ENCODE peak calls at places on chromosomes 11 and 22, in ten cellular contexts. X is lung; K is PC-3; V is IMR-90; B is body of pancreas; A is right cardiac atrium; W is lower lobe of right lung; P is mesenchymal stem cell; I is CD4-positive, CD25-positive, alpha-beta regulatory T cell; T is CD8-positive, alpha-beta memory T cell. D is an unnamed sample. For H3K4me1, the result is how much of the 10 kb centered on the place peaks cover.

GRCh38 chr11:121082670-121083069 is 18.4 kb upstream of the TECTA start:
- DNase-seq in X (no peak), K (peak), V (peak), B (no peak), A (no peak), W (no peak), P (peak), I (no peak), T (no peak), D (no peak)

GRCh38 chr11:113906038-113906437 is 1.4 kb downstream of the HTR3B start:
- DNase-seq in X (no peak), K (peak), V (peak), B (peak), A (no peak), W (no peak), P (peak), I (no peak), T (no peak), D (no peak)

GRCh38 chr11:88175004-88175706 is at the start of gene RAB38:
- DNase-seq in X (peak), K (no peak), V (peak), B (peak), A (peak), W (peak), P (peak), I (peak), T (peak), D (no peak)

GRCh38 chr11:125626381-125626950 is 1.5 kb downstream of the CHEK1 start:
- DNase-seq in X (no peak), K (no peak), V (peak), B (no peak), A (no peak), W (no peak), P (no peak), I (peak), T (peak), D (no peak)

GRCh38 chr11:25566298-25567200 is 765.4 kb upstream of the ANO3 start:
- DNase-seq in X (peak), K (no peak), V (no peak), B (peak), A (peak), W (peak), P (peak), I (no peak), T (no peak), D (peak)

GRCh38 chr11:64000026-64000739 is 13.9 kb downstream of the OTUB1 start:
- DNase-seq in X (no peak), K (peak), V (peak), B (peak), A (peak), W (peak), P (peak), I (peak), T (peak), D (peak)

GRCh38 chr11:66106786-66107599 is 36.9 kb downstream of the PACS1 start:
- DNase-seq in X (no peak), K (peak), V (no peak), B (no peak), A (no peak), W (no peak), P (no peak), I (no peak), T (no peak), D (no peak)

GRCh38 chr22:17065433-17065832 is 19.4 kb upstream of the IL17RA start:
- DNase-seq in X (no peak), K (no peak), V (no peak), B (no peak), A (no peak), W (no peak), P (no peak), I (no peak), T (no peak), D (no peak)

GRCh38 chr11:61488651-61489291 is 19.8 kb upstream of the LRRC10B start:
- DNase-seq in X (no peak), K (peak), V (no peak), B (peak), A (peak), W (no peak), P (peak), I (no peak), T (no peak), D (no peak)

GRCh38 chr11:125871391-125872137 is 15.9 kb upstream of the HYLS1 start:
- DNase-seq in X (no peak), K (peak), V (peak), B (no peak), A (no peak), W (no peak), P (peak), I (peak), T (no peak), D (no peak)

GRCh38 chr11:119518746-119519382 is 95.9 kb upstream of the THY1 start:
- DNase-seq in X (no peak), K (peak), V (peak), B (no peak), A (no peak), W (no peak), P (peak), I (no peak), T (no peak), D (no peak)

GRCh38 chr11:15107730-15108515 is 6.8 kb upstream of the INSC start:
- DNase-seq in X (no peak), K (peak), V (peak), B (no peak), A (no peak), W (no peak), P (peak), I (no peak), T (no peak), D (no peak)

GRCh38 chr11:45158891-45159605 is 12.6 kb downstream of the PRDM11 start:
- DNase-seq in X (no peak), K (no peak), V (no peak), B (no peak), A (no peak), W (no peak), P (no peak), I (no peak), T (no peak), D (no peak)

GRCh38 chr11:61141601-61142028 is 19.6 kb downstream of the VPS37C start:
- DNase-seq in X (no peak), K (no peak), V (no peak), B (peak), A (no peak), W (no peak), P (no peak), I (no peak), T (no peak), D (no peak)

GRCh38 chr11:32597914-32598313 is 14.3 kb downstream of the EIF3M start:
- DNase-seq in X (no peak), K (no peak), V (no peak), B (no peak), A (no peak), W (no peak), P (no peak), I (no peak), T (no peak), D (no peak)

GRCh38 chr22:19566599-19567382 is 42.6 kb upstream of the CLDN5 start:
- DNase-seq in X (no peak), K (no peak), V (no peak), B (no peak), A (no peak), W (no peak), P (no peak), I (no peak), T (no peak), D (no peak)

GRCh38 chr11:56740107-56740506 is 8.4 kb downstream of the OR9G4 start:
- DNase-seq in X (no peak), K (no peak), V (no peak), B (no peak), A (no peak), W (no peak), P (no peak), I (no peak), T (no peak), D (no peak)

GRCh38 chr22:24969588-24970301 is 17.2 kb downstream of the KIAA1671 start:
- DNase-seq in X (no peak), K (peak), V (no peak), B (peak), A (peak), W (no peak), P (peak), I (no peak), T (no peak), D (peak)

GRCh38 chr11:19116315-19116970 is 525 bp upstream of the ZDHHC13 start:
- DNase-seq in X (no peak), K (no peak), V (no peak), B (no peak), A (no peak), W (no peak), P (no peak), I (no peak), T (peak), D (no peak)

GRCh38 chr11:67029146-67029545 is 6.2 kb downstream of the SYT12 start:
- DNase-seq in X (no peak), K (no peak), V (peak), B (no peak), A (no peak), W (no peak), P (no peak), I (no peak), T (no peak), D (no peak)

GRCh38 chr11:122392508-122392907 is 263.0 kb upstream of the UBASH3B start:
- DNase-seq in X (no peak), K (no peak), V (no peak), B (no peak), A (no peak), W (no peak), P (no peak), I (no peak), T (no peak), D (no peak)

GRCh38 chr11:34499719-34500505 is 13.7 kb downstream of the ELF5 start:
- DNase-seq in X (no peak), K (no peak), V (no peak), B (no peak), A (no peak), W (no peak), P (no peak), I (no peak), T (no peak), D (no peak)

GRCh38 chr11:102293873-102294601 is 23.2 kb upstream of the BIRC3 start:
- DNase-seq in X (no peak), K (peak), V (peak), B (no peak), A (no peak), W (no peak), P (peak), I (peak), T (peak), D (no peak)

GRCh38 chr11:109818303-109818702 is 274.9 kb upstream of the ZC3H12C start:
- DNase-seq in X (no peak), K (no peak), V (no peak), B (no peak), A (no peak), W (no peak), P (no peak), I (peak), T (no peak), D (no peak)

GRCh38 chr11:65418431-65418680 is 4.2 kb upstream of the NEAT1 start:
- DNase-seq in X (no peak), K (no peak), V (no peak), B (no peak), A (no peak), W (no peak), P (peak), I (no peak), T (no peak), D (no peak)

GRCh38 chr22:50347157-50347556 is 4.0 kb downstream of the PPP6R2 start:
- DNase-seq in X (no peak), K (no peak), V (no peak), B (no peak), A (no peak), W (no peak), P (no peak), I (no peak), T (no peak), D (no peak)

GRCh38 chr11:36373040-36374010 is 77.2 kb downstream of the PRR5L start:
- DNase-seq in X (no peak), K (no peak), V (no peak), B (no peak), A (peak), W (no peak), P (no peak), I (no peak), T (no peak), D (no peak)

GRCh38 chr11:18844753-18845367 is 53.3 kb upstream of the PTPN5 start:
- DNase-seq in X (no peak), K (peak), V (peak), B (peak), A (no peak), W (no peak), P (peak), I (peak), T (no peak), D (no peak)

GRCh38 chr22:35749808-35750207 is 32.1 kb downstream of the APOL5 start:
- DNase-seq in X (no peak), K (no peak), V (no peak), B (no peak), A (no peak), W (no peak), P (peak), I (no peak), T (no peak), D (no peak)

GRCh38 chr11:66340596-66341501 is 4.1 kb downstream of the BRMS1 start:
- DNase-seq in X (no peak), K (no peak), V (no peak), B (no peak), A (peak), W (peak), P (no peak), I (no peak), T (no peak), D (no peak)

GRCh38 chr11:72848846-72849466 is 34.7 kb downstream of the ATG16L2 start:
- DNase-seq in X (no peak), K (peak), V (peak), B (no peak), A (no peak), W (no peak), P (peak), I (peak), T (peak), D (no peak)

DNA sequence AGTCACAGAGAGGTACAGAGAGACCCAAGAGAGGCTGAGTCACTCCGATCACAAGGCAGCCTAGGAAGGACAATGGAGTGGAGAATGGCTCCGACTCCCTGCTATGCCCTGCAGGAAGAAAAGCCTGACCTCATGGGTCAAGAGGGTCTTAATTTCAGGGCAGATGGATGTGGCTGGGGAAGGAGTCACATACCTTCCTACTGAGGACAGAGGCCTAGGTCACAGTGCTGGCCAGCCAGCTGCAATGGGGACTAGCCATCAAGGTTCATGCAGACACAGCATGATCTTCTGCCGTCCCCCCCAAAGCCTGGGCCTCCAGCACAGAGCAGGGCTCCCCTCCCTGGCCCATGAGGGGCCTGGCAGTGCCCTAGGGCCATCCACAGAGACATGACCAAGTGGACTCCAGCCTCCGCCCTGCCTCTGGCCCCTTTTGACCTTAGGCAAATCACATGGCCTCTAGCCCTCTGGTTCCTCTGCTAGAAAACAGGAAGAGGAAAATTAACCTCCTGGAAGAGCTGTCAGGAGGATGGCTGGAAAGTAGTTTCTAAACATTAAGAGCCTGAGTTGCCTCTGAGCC is 1.8 kb downstream of the ARRB1 start:
- DNase-seq in X (peak), K (no peak), V (no peak), B (no peak), A (peak), W (peak), P (peak), I (no peak), T (no peak), D (no peak)
- H3K4me1 ChIP-seq in X (under half), K (under half), V (under half), B (half or more), A (under half), W (half or more), P (under half), I (half or more), T (half or more), D (under half)

GRCh38 chr11:2300936-2301630 is 635 bp downstream of the C11orf21 start:
- DNase-seq in X (peak), K (no peak), V (no peak), B (no peak), A (no peak), W (no peak), P (no peak), I (peak), T (peak), D (no peak)

GRCh38 chr11:2299773-2300172 is 1.9 kb downstream of the C11orf21 start:
- DNase-seq in X (no peak), K (no peak), V (no peak), B (no peak), A (no peak), W (no peak), P (no peak), I (no peak), T (no peak), D (peak)

GRCh38 chr11:2301631-2302272 is at the start of the genes C11orf21 and TSPAN32:
- DNase-seq in X (peak), K (peak), V (peak), B (peak), A (no peak), W (peak), P (peak), I (peak), T (peak), D (no peak)

GRCh38 chr11:2298795-2299747 is 2.6 kb downstream of the C11orf21 start:
- DNase-seq in X (peak), K (peak), V (no peak), B (peak), A (no peak), W (peak), P (no peak), I (no peak), T (peak), D (no peak)

GRCh38 chr11:2300290-2300935 is 1.3 kb downstream of the C11orf21 start:
- DNase-seq in X (peak), K (no peak), V (no peak), B (peak), A (no peak), W (no peak), P (no peak), I (peak), T (peak), D (peak)
- H3K4me3 ChIP-seq in X (no peak), K (no peak), V (no peak), B (no peak), A (no peak), W (peak), P (no peak), I (peak), T (peak), D (no peak)

GRCh38 chr22:27978317-27978716 is 59.3 kb upstream of the PITPNB start:
- DNase-seq in X (no peak), K (no peak), V (no peak), B (no peak), A (no peak), W (no peak), P (no peak), I (no peak), T (no peak), D (no peak)

GRCh38 chr22:27973851-27974250 is 54.8 kb upstream of the PITPNB start:
- DNase-seq in X (no peak), K (no peak), V (no peak), B (no peak), A (no peak), W (no peak), P (no peak), I (no peak), T (no peak), D (no peak)

GRCh38 chr22:27972732-27973698 is 54.0 kb upstream of the PITPNB start:
- DNase-seq in X (no peak), K (peak), V (peak), B (no peak), A (no peak), W (no peak), P (no peak), I (no peak), T (no peak), D (no peak)

GRCh38 chr22:27978875-27979274 is 59.8 kb upstream of the PITPNB start:
- DNase-seq in X (no peak), K (no peak), V (no peak), B (no peak), A (no peak), W (no peak), P (no peak), I (no peak), T (no peak), D (no peak)

GRCh38 chr22:27975381-27976013 is 56.4 kb upstream of the PITPNB start:
- DNase-seq in X (no peak), K (no peak), V (peak), B (no peak), A (no peak), W (no peak), P (no peak), I (no peak), T (no peak), D (no peak)
- H3K4me1 ChIP-seq in X (under half), K (under half), V (under half), B (under half), A (under half), W (under half), P (under half), I (under half), T (under half), D (under half)

DNA sequence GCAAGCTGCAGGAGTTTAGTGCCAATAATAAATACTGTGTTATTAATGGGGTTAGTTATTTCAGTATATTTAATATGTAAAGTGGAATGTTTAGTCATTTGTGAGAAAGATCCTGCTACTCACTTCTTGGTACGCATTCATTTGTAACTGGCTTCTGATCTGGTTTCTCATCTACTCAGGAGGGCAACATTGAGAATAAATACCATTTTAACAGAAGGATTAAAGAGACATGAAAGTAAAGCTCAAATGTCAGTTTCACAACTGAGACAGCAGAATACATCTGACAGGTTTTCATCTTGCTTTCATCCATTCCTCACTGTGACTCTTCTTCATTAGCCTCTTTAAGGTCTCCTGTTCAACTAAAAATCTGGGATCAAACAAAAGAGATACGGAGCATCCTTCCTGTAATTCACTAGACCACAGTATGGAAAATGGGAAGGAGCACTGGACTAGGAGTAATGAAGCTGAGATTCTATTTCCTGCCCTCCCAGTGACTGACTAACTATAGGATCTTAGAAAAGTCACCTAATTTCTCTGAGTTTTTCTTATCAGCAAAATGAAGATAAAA is 31.4 kb upstream of the CCDC89 start:
- DNase-seq in X (no peak), K (no peak), V (no peak), B (no peak), A (no peak), W (no peak), P (no peak), I (no peak), T (no peak), D (no peak)
- H3K4me3 ChIP-seq in X (no peak), K (no peak), V (peak), B (no peak), A (no peak), W (no peak), P (no peak), I (no peak), T (no peak), D (no peak)

GRCh38 chr22:43923631-43924548 is at the start of gene PNPLA3:
- DNase-seq in X (peak), K (peak), V (peak), B (peak), A (peak), W (peak), P (peak), I (peak), T (peak), D (peak)

GRCh38 chr22:43928418-43929307 is 5.1 kb downstream of the PNPLA3 start:
- DNase-seq in X (no peak), K (no peak), V (no peak), B (no peak), A (no peak), W (no peak), P (no peak), I (no peak), T (no peak), D (no peak)

GRCh38 chr22:43923191-43923590 is 414 bp upstream of the PNPLA3 start:
- DNase-seq in X (no peak), K (no peak), V (no peak), B (no peak), A (no peak), W (no peak), P (peak), I (peak), T (peak), D (no peak)

GRCh38 chr22:43926349-43926710 is 2.7 kb downstream of the PNPLA3 start:
- DNase-seq in X (no peak), K (no peak), V (no peak), B (no peak), A (no peak), W (no peak), P (no peak), I (no peak), T (no peak), D (no peak)

GRCh38 chr22:43925433-43926348 is 2.1 kb downstream of the PNPLA3 start:
- DNase-seq in X (no peak), K (no peak), V (no peak), B (no peak), A (peak), W (peak), P (peak), I (no peak), T (no peak), D (no peak)
- H3K4me1 ChIP-seq in X (under half), K (under half), V (under half), B (under half), A (under half), W (under half), P (under half), I (under half), T (under half), D (under half)

D was measured in ascending aorta.